ENCODE peak calls at places on chromosomes 2 and 18, in six cellular contexts. H is AG04450, L is fibroblast of lung, U is esophagus squamous epithelium, O is IMR-90, R is ovary. C is an unnamed sample.

GRCh38 chr2:111706481-111707001 is 177.5 kb downstream of the ANAPC1 start:
- DNase-seq in H (no peak), L (no peak), U (no peak), O (no peak), R (no peak), C (no peak)

GRCh38 chr2:8009010-8009597 is 672.8 kb upstream of the ID2 start:
- DNase-seq in H (no peak), L (peak; percentile 16), U (no peak), O (peak; percentile 42), R (no peak), C (no peak)

GRCh38 chr2:231708773-231709635 is 679 bp downstream of the PTMA start:
- DNase-seq in H (no peak), L (peak; percentile 42), U (no peak), O (peak; percentile 31), R (peak; percentile 83), C (no peak)

GRCh38 chr2:104873689-104874054 is 19.8 kb downstream of the POU3F3 start:
- DNase-seq in H (no peak), L (no peak), U (no peak), O (no peak), R (no peak), C (no peak)

GRCh38 chr2:64632855-64633819 is 20.6 kb downstream of the SERTAD2 start:
- DNase-seq in H (peak; percentile 56), L (no peak), U (no peak), O (peak; percentile 76), R (no peak), C (no peak)

GRCh38 chr18:23151414-23152099 is 16.3 kb downstream of the CABLES1 start:
- DNase-seq in H (no peak), L (no peak), U (no peak), O (no peak), R (no peak), C (no peak)

GRCh38 chr2:131105950-131106801 is 1.0 kb downstream of the PLEKHB2 start:
- DNase-seq in H (no peak), L (peak; percentile 52), U (no peak), O (peak; percentile 53), R (no peak), C (no peak)

GRCh38 chr2:84492571-84492970 is 23.7 kb upstream of the DNAH6 start:
- DNase-seq in H (no peak), L (no peak), U (no peak), O (peak; percentile 22), R (no peak), C (no peak)

GRCh38 chr18:8029061-8029460 is 461.9 kb downstream of the PTPRM start:
- DNase-seq in H (no peak), L (no peak), U (no peak), O (no peak), R (no peak), C (no peak)

GRCh38 chr2:59233910-59234309 is 992.8 kb upstream of the FANCL start:
- DNase-seq in H (no peak), L (no peak), U (no peak), O (no peak), R (no peak), C (no peak)

GRCh38 chr2:198375073-198375430 is 570.7 kb downstream of the PLCL1 start:
- DNase-seq in H (no peak), L (no peak), U (no peak), O (no peak), R (no peak), C (no peak)

GRCh38 chr2:198371329-198371728 is 566.9 kb downstream of the PLCL1 start:
- DNase-seq in H (no peak), L (no peak), U (no peak), O (no peak), R (no peak), C (no peak)

GRCh38 chr2:198371902-198372611 is 567.7 kb downstream of the PLCL1 start:
- DNase-seq in H (no peak), L (peak; percentile 16), U (no peak), O (no peak), R (no peak), C (no peak)

GRCh38 chr2:198376677-198377076 is 572.3 kb downstream of the PLCL1 start:
- DNase-seq in H (no peak), L (peak; percentile 53), U (no peak), O (peak; percentile 2), R (no peak), C (no peak)

GRCh38 chr2:198374375-198375072 is 570.1 kb downstream of the PLCL1 start:
- DNase-seq in H (peak; percentile 50), L (peak; percentile 62), U (no peak), O (peak; percentile 70), R (no peak), C (peak; percentile 26)
- TF ChIP-seq CTCF in H (peak; percentile 84), L (peak; percentile 94), U (no peak), O (peak; percentile 74), R (no peak), C (peak; percentile 82)

GRCh38 chr2:221377597-221377996 is 194.5 kb downstream of the EPHA4 start:
- DNase-seq in H (no peak), L (no peak), U (no peak), O (no peak), R (no peak), C (no peak)
- H3K27me3 ChIP-seq in H (peaks cover 2% of the 10 kb centered on the region), L (no peaks in the 10 kb centered on the region), U (no peaks in the 10 kb centered on the region), O (no peaks in the 10 kb centered on the region), R (no peaks in the 10 kb centered on the region), C (no peaks in the 10 kb centered on the region)

DNA sequence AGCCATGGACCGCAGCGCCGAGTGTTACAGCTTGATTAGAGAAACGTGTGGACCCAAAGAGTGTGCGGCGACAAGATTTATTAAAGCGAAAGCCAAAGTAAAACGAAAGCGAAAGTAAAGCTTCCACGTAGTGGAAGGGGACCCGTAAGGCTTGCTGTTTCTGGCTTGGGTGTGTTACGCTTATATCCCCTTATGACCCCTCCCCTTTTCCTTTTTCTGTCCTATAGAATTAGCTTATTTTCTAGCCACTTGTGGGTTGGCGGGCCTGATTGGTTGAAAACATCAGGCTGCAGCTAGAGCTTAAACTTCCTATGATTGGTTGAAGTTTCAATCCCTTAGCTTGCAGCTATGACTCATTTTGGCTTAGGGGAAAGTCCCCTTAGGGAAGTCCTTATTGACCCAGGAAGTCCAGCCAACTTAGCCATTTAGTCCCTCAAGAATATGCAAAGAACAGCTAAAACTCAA is 969.7 kb downstream of the DCDC2C start:
- DNase-seq in H (no peak), L (no peak), U (no peak), O (no peak), R (no peak), C (no peak)
- H3K4me3 ChIP-seq in H (no peak overlapping the region), L (no peak overlapping the region), U (no peak overlapping the region), O (no peak overlapping the region), R (peak overlapping the region; percentile 9), C (no peak overlapping the region)

DNA sequence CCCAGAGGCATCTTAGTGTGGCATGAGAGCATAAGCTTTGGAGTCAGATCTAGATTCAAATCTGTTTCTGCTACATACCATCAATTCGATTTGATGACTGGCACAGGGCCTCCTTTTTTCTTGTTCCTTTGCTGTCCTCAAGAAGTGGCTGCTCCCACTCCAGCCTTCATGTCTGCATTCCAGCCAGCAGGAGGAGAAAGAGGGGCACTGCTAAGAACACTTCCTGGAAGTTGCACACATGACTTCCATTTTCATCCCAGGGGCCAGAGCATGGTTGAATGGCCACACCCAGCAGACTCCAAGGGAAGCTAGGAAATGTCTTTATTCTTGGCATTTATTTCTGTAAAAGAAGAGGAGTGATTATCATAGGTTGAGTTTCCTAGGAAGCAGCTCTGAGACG is 50.4 kb downstream of the EML6 start:
- DNase-seq in H (no peak), L (peak; percentile 6), U (no peak), O (no peak), R (no peak), C (no peak)
- TF ChIP-seq CTCF in H (peak; percentile 36), L (peak; percentile 29), U (no peak), O (no peak), R (no peak), C (peak; percentile 34)

DNA sequence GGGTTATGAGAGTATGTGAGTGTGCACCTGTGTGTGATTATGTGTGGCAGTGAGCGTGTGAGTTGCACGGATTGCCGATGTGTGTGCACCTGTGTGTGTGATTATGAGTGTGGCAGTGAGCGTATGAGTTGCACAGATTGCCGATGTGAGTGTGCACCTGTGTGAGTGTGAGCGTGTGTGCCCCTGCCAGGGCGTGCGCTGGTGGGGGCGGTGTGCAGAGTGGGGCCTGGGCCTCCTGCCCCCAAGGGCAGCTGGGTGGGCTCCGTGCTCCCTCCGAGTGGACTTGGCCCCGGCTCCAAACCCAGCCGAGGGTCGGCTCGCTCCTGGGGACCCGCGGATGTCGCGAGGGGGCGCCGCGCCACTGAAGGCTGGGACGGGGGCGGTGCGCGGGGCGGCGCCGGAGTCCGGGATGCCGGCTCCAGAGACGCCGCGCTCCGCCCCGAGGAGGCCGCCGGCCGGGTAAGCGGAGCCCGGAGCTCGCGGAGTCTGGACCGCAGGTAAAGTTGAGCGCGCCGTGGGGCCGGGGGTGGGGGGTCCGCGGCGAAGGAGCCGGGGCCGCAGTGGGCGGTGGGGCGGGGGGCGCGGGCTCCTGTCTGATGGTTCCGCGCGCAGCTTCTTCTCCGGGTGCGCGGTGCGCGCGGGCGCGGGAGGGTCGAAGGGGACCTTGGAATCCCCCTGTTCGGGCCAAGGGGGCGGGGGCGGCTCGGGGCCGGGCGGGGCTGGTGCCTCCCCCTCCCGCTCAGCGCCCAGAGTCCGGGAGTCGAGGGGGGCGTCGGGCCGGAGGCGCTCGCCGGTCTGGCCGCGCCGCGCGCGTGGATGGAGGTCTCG is at the start of gene KCNG2:
- DNase-seq in H (no peak), L (peak; percentile 26), U (no peak), O (no peak), R (no peak), C (no peak)
- H3K27me3 ChIP-seq in H (peaks cover 39% of the 10 kb centered on the region), L (peaks cover 28% of the 10 kb centered on the region), U (peaks cover 22% of the 10 kb centered on the region), O (peaks cover 30% of the 10 kb centered on the region), R (no peaks in the 10 kb centered on the region), C (peaks cover 51% of the 10 kb centered on the region)

GRCh38 chr2:221097568-221097915 is 474.6 kb downstream of the EPHA4 start:
- DNase-seq in H (peak; percentile 48), L (peak; percentile 95), U (no peak), O (peak; percentile 92), R (no peak), C (peak; percentile 62)
- H3K4me3 ChIP-seq in H (no peak overlapping the region), L (no peak overlapping the region), U (no peak overlapping the region), O (no peak overlapping the region), R (no peak overlapping the region), C (no peak overlapping the region)

DNA sequence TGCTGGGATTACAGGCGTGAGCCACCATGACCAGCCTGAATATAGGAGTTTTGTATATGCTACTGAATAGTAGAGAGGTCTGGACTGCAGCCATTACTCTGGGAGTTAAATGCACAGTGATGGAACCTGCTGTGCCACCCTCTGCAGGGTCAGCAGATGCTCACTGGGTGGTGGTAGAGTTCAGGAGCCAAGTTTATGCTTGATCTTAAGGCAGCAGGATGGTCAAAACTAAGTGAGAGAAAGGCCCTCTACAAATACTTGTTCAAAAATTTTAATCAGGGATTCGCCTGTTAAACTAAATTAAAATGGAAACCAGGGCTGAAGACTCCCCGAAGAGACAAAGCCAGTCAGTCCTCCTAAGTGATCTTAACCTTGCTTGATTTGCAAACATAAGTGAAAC is 4.1 kb upstream of the WDFY1 start:
- DNase-seq in H (no peak), L (no peak), U (no peak), O (no peak), R (no peak), C (no peak)
- TF ChIP-seq CTCF in H (no peak), L (no peak), U (no peak), O (no peak), R (no peak), C (no peak)

DNA sequence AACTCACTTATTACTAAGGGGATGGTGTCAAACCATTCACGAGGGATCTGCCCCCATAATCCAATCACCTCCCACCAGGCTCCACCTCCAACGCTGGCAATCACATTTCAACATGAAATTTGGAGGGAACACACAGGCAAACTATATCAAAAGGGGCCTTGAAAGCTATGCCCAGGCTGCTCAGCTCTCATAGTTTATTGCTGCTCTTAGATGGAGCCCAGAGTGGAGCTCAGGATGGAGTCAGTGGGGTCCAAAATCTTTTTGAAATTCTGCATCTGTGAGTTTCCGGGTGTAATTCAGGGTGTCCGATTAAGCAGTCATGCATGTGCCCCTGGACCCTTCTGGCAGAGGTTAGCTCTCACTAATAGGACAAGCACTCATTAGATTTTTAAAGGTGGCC is 24.3 kb downstream of the RHOB start:
- DNase-seq in H (no peak), L (no peak), U (no peak), O (no peak), R (no peak), C (no peak)
- H3K27me3 ChIP-seq in H (peaks cover 4% of the 10 kb centered on the region), L (no peaks in the 10 kb centered on the region), U (no peaks in the 10 kb centered on the region), O (peaks cover 17% of the 10 kb centered on the region), R (no peaks in the 10 kb centered on the region), C (no peaks in the 10 kb centered on the region)

C was measured in kidney epithelial cell.